ENCODE peak calls at places on chromosomes 11 and 22, in six cellular contexts. F is SK-N-SH, O is H1, H is HepG2, S is GM12878, G is K562. P is an unnamed sample.

GRCh38 chr11:44572431-44572830 is 7.0 kb downstream of the CD82 start:
- DNase-seq in F (no peak), O (no peak), H (no peak), S (no peak), G (no peak), P (no peak)

GRCh38 chr11:115613986-115614625 is 109.9 kb upstream of the CADM1 start:
- DNase-seq in F (no peak), O (no peak), H (peak), S (no peak), G (no peak), P (no peak)

GRCh38 chr11:96263361-96263763 is 79.6 kb downstream of the MAML2 start:
- DNase-seq in F (no peak), O (no peak), H (peak), S (no peak), G (no peak), P (peak)

GRCh38 chr11:67633758-67634365 is 4.1 kb upstream of the NUDT8 start:
- DNase-seq in F (no peak), O (no peak), H (no peak), S (no peak), G (no peak), P (no peak)

GRCh38 chr11:126992065-126992803 is 8.3 kb downstream of the KIRREL3 start:
- DNase-seq in F (no peak), O (no peak), H (no peak), S (no peak), G (no peak), P (no peak)

GRCh38 chr11:2294340-2295290 is 7.1 kb downstream of the C11orf21 start:
- DNase-seq in F (no peak), O (no peak), H (no peak), S (no peak), G (no peak), P (no peak)

GRCh38 chr22:35140879-35141745 is 75.2 kb downstream of the ISX start:
- DNase-seq in F (peak), O (peak), H (no peak), S (no peak), G (peak), P (no peak)

GRCh38 chr11:92473736-92474135 is 249.1 kb downstream of the FAT3 start:
- DNase-seq in F (no peak), O (no peak), H (no peak), S (no peak), G (no peak), P (no peak)

GRCh38 chr11:75236062-75236461 is 4.5 kb upstream of the TPBGL start:
- DNase-seq in F (no peak), O (no peak), H (no peak), S (no peak), G (no peak), P (no peak)

GRCh38 chr11:124183045-124183444 is at the start of gene OR10D3:
- DNase-seq in F (no peak), O (no peak), H (no peak), S (no peak), G (no peak), P (no peak)

GRCh38 chr22:40418366-40419201 is 48.2 kb downstream of the SGSM3 start:
- DNase-seq in F (no peak), O (no peak), H (no peak), S (no peak), G (no peak), P (no peak)

GRCh38 chr11:94746721-94747120 is 21.4 kb upstream of the AMOTL1 start:
- DNase-seq in F (no peak), O (no peak), H (no peak), S (no peak), G (no peak), P (no peak)

GRCh38 chr11:86977441-86978050 is 22.4 kb upstream of the FZD4 start:
- DNase-seq in F (no peak), O (no peak), H (no peak), S (no peak), G (no peak), P (no peak)

GRCh38 chr11:104803770-104804169 is 94.5 kb downstream of the CASP12 start:
- DNase-seq in F (no peak), O (no peak), H (no peak), S (no peak), G (no peak), P (peak)

GRCh38 chr11:27310182-27310581 is 52.8 kb downstream of the CCDC34 start:
- DNase-seq in F (no peak), O (no peak), H (no peak), S (no peak), G (no peak), P (no peak)

GRCh38 chr11:10599388-10600175 is 31.1 kb upstream of the LYVE1 start:
- DNase-seq in F (no peak), O (no peak), H (peak), S (no peak), G (no peak), P (no peak)
- H3K27ac ChIP-seq in F (no peak), O (no peak), H (peak), S (no peak), G (no peak), P (no peak)

DNA sequence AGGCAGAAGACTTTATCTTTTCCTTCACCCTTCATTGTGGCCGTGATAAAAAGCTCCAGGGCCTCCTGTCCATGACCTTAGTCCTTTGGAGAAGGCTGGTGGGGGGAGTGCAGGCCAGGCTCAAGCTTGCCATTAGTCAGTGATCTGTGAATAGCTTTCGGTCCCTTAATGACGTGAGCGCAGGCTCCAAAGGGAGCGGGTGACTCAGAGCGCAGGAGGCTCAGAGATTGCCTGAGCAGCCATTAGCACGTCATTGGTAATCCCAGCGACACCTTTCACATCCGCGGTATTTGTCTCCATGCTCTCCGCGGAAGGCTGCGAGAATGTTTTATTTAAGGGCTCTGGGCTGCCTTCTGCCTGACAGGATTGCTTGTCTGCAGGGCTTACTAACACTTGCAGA is 458.5 kb downstream of the METTL15 start:
- DNase-seq in F (peak), O (peak), H (no peak), S (no peak), G (peak), P (no peak)
- H3K4me3 ChIP-seq in F (no peak), O (peak), H (no peak), S (no peak), G (no peak), P (no peak)

DNA sequence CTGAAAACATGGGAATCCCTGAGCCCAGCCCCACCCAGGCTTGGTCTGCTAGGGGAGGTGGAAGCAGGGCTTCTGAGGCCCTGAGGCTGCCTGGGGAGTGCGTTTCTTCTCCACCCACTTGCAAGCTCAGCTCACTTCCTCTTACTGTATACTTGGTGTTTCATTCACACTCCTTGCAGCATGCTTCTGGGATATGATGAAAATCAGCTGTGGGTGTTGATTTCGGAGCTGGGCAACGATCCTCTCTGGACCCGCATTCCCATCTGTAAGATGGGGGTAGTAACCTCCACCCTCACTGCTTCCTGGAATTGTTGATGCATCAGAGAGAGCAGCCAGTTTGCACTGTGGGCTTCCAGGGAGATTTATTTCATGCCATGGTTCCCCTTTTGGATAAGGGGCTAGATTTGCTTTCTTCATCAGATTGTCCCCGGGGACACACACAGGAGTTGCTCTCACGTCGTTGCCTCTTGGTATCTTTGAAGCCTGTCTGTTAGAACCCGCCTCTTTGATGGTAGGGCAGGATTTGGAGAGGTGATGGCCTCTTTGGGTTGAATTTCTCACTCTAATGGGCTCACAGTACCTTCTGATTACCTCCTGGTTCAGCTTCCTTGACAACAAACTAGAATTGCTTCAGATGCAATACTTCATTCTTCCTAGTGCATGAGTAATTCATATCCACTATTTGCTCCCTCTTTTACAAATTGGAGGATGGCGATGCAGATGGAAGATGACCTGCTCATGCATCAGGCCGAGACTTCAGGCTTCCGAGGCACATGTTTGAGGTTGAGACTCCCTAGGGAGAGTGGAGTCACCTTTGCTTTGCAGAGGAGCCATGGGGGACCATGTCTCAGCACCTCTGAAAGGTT is 40.4 kb downstream of the BCR start:
- DNase-seq in F (no peak), O (no peak), H (no peak), S (no peak), G (no peak), P (peak)
- TF ChIP-seq GABPA in F (no peak), O (no peak), H (no peak), S (no peak), G (no peak), P (no peak)

GRCh38 chr11:11849127-11849746 is 7.5 kb downstream of the USP47 start:
- DNase-seq in F (peak), O (no peak), H (peak), S (peak), G (peak), P (peak)
- H3K27ac ChIP-seq in F (no peak), O (no peak), H (no peak), S (peak), G (peak), P (no peak)

DNA sequence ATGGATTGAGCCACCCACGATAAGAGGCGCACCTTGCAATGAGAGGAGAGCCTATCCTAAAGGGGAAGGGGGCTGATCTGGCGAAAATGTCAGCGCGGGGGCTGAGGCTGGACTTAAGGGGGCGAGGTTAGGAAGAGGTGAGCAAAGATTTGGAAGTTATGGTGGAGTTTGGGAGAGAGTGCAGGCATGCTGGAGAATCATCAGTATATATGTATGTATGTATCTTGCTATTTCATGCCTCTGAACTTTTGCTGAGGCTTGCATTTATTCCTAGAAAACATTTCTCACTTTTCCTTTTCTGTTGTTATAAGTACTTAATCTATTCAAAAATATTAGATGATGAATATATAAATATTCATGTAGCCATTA is 17.2 kb upstream of the THRSP start:
- DNase-seq in F (no peak), O (no peak), H (no peak), S (no peak), G (no peak), P (no peak)
- H3K4me3 ChIP-seq in F (no peak), O (peak), H (peak), S (peak), G (no peak), P (no peak)

GRCh38 chr11:1088927-1089737 is 14.5 kb downstream of the MUC2 start:
- DNase-seq in F (no peak), O (no peak), H (no peak), S (no peak), G (no peak), P (no peak)
- TF ChIP-seq GABPA in F (no peak), O (no peak), H (no peak), S (no peak), G (no peak), P (no peak)

GRCh38 chr11:64406221-64406946 is 47.4 kb downstream of the RPS6KA4 start:
- DNase-seq in F (peak), O (no peak), H (no peak), S (no peak), G (no peak), P (no peak)
- H3K27ac ChIP-seq in F (no peak), O (no peak), H (no peak), S (no peak), G (no peak), P (no peak)

GRCh38 chr11:120811731-120812130 is 212.2 kb upstream of the TBCEL start:
- DNase-seq in F (no peak), O (no peak), H (no peak), S (no peak), G (no peak), P (no peak)
- H3K4me3 ChIP-seq in F (no peak), O (no peak), H (no peak), S (no peak), G (no peak), P (no peak)

GRCh38 chr11:4543561-4543960 is 1.4 kb upstream of the OR52M1 start:
- DNase-seq in F (no peak), O (no peak), H (no peak), S (no peak), G (no peak), P (no peak)

GRCh38 chr11:4544891-4545290 is at the start of gene OR52M1:
- DNase-seq in F (no peak), O (no peak), H (no peak), S (no peak), G (no peak), P (no peak)

GRCh38 chr11:4541071-4541470 is 3.9 kb upstream of the OR52M1 start:
- DNase-seq in F (no peak), O (no peak), H (no peak), S (no peak), G (no peak), P (no peak)

GRCh38 chr11:4539603-4540219 is 5.3 kb upstream of the OR52M1 start:
- DNase-seq in F (peak), O (no peak), H (peak), S (no peak), G (peak), P (peak)
- TF ChIP-seq GABPA in F (no peak), O (no peak), H (no peak), S (no peak), G (no peak), P (no peak)

GRCh38 chr11:10618490-10618889 is 50.0 kb upstream of the LYVE1 start:
- DNase-seq in F (no peak), O (no peak), H (no peak), S (no peak), G (no peak), P (no peak)
- H3K27ac ChIP-seq in F (no peak), O (no peak), H (no peak), S (no peak), G (no peak), P (no peak)

P was measured in HL-60.